ENCODE peak calls at places on chromosomes 4 and X, in six cellular contexts. L, N, U, Q, I and J are unnamed samples. For H3K79me1, the result is how much of the 10 kb centered on the place peaks cover.

GRCh38 chr4:157818946-157819692 is 353.7 kb downstream of the GASK1B start:
- DNase-seq in L (no peak), N (no peak), I (no peak), Q (no peak), U (no peak), J (no peak)

GRCh38 chr4:48147621-48148020 is 13.6 kb upstream of the TXK start:
- DNase-seq in N (no peak), U (no peak), Q (no peak), I (no peak), L (no peak), J (no peak)

GRCh38 chrX:83845397-83845796 is 15.5 kb upstream of the CYLC1 start:
- DNase-seq in L (peak), N (peak), Q (no peak), I (peak), U (peak), J (no peak)

GRCh38 chrX:13742397-13743176 is 8.0 kb downstream of the OFD1 start:
- DNase-seq in N (peak), I (peak), U (no peak), Q (no peak), L (no peak), J (no peak)

GRCh38 chr4:54719378-54719777 is 61.6 kb downstream of the KIT start:
- DNase-seq in Q (no peak), I (no peak), L (peak), U (no peak), N (peak), J (no peak)

GRCh38 chr4:120771907-120772306 is 150.6 kb downstream of the PRDM5 start:
- DNase-seq in N (peak), Q (no peak), U (no peak), I (no peak), L (no peak), J (no peak)

GRCh38 chrX:71366674-71367256 is 608 bp downstream of the TAF1 start:
- DNase-seq in U (no peak), I (peak), Q (no peak), N (peak), L (peak), J (no peak)

GRCh38 chr4:143559757-143560147 is 46.2 kb downstream of the SMARCA5 start:
- DNase-seq in U (no peak), N (no peak), L (no peak), I (no peak), Q (no peak), J (peak)

GRCh38 chr4:83771113-83771705 is 235.3 kb downstream of the GPAT3 start:
- DNase-seq in I (peak), N (peak), L (peak), Q (peak), U (peak), J (peak)

GRCh38 chr4:80507507-80507906 is 172.0 kb downstream of the CFAP299 start:
- DNase-seq in N (no peak), L (no peak), U (no peak), Q (no peak), I (no peak), J (no peak)

GRCh38 chr4:38179690-38180299 is 219.6 kb downstream of the PTTG2 start:
- DNase-seq in I (peak), Q (peak), L (peak), N (peak), U (peak), J (peak)

GRCh38 chr4:26050212-26050643 is 136.2 kb downstream of the SMIM20 start:
- DNase-seq in N (no peak), U (no peak), Q (no peak), I (no peak), L (no peak), J (no peak)

DNA sequence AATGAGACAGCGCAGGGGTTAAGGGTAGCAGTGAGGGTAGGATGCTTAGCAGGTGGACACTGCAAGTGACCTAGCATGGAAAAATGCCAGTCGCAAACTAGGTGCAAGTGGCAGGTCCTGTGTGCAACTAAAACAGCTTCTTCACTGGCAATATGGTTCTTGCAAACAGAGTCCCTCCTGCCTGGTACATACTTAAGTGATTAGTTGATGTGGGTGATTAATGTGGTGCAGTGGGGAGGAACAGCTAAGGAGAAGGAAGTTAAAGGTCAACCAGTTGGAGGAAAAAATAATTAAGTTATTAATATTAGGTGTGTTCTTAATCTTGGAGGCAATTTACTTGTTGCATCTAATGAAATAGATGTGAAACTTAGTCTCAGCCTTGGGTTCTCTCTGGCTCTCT is 121.6 kb upstream of the IGFBP7 start:
- DNase-seq in L (no peak), Q (no peak), N (no peak), U (no peak), I (peak), J (no peak)
- H2BK15ac ChIP-seq in L (no peak), Q (no peak), N (no peak), U (no peak), I (no peak), J (no peak)

GRCh38 chrX:9195199-9195880 is 161.4 kb upstream of the FAM9B start:
- DNase-seq in I (no peak), U (no peak), N (no peak), Q (no peak), L (no peak), J (no peak)
- H3K79me1 ChIP-seq in I (under half), U (under half), N (under half), Q (under half), L (under half), J (under half)

DNA sequence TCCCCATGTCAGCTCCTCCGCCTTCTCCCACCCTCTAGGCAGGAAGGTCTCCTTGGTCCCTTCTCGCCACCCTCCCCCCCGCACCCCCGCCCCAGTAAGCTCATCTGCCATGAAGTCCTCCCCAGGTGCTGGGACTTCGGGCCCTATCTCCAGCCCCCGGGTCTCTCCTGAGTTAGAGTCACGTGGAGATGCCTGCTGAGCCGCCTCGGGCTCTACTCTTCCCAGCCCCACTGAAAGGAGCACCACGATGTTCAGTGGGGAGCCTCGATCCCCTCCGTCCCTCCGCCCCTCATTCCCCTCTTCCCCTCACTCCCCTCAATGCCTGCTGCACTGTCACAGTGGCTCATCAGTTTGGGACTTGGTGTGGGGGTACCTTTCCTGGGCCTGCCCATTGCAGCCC is 3.9 kb downstream of the HTRA3 start:
- DNase-seq in L (no peak), U (no peak), I (no peak), N (no peak), Q (no peak), J (no peak)
- H3K9ac ChIP-seq in L (no peak), U (no peak), I (peak), N (no peak), Q (no peak), J (no peak)

DNA sequence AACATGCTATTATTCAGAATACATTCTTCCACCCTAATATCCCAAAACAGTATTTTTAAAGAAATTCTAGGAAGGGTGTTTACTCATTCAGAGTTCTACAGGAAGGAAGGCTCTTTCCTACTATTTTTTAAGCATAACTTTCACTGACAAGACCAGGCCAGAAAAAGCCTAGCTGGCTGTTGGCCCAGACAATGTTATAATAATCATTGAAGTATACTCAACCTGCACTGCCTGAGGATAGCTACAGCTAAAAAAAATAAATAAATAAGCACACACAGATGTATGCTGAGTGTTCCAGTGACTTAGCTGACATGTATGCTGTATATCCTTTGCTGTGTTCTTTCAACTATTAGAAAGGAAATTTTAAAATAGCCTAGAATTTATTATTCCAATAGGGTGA is 145.8 kb upstream of the SPRY1 start:
- DNase-seq in N (no peak), Q (no peak), U (no peak), L (peak), I (peak), J (no peak)
- H2BK15ac ChIP-seq in N (no peak), Q (no peak), U (no peak), L (no peak), I (no peak), J (no peak)

DNA sequence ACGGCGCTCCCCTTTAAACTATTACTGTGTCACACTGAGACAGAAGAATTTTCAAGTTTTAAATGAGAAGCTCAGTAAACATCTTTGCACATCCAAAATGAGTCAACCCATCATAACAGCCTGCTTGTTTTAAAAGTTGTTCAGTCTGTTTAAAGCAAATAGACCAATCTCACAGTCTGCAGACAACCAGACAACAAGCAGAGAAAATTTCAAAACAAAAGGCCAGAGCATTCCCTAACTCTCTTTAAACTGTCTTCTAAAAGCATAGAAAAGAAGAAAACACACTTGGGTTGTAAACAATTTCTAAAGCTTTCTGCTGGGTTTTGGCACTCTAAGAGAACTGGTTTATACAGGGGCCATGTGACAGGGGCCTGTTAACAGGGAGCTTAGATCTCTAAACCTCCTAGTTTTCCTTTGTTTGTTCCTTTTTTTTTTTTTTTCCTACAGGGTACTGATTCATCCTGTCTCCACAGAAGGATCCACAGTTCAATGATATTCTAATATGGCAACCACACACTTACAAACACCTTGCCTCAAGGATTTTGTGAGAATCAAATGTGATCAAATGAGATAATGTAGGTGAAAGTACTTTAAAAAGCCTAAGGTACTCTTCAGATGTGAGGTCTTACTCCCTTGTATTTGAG is 100.8 kb upstream of the MAML3 start:
- DNase-seq in U (no peak), Q (no peak), I (peak), N (no peak), L (no peak), J (no peak)
- H3K79me1 ChIP-seq in U (under half), Q (under half), I (under half), N (under half), L (under half), J (under half)

DNA sequence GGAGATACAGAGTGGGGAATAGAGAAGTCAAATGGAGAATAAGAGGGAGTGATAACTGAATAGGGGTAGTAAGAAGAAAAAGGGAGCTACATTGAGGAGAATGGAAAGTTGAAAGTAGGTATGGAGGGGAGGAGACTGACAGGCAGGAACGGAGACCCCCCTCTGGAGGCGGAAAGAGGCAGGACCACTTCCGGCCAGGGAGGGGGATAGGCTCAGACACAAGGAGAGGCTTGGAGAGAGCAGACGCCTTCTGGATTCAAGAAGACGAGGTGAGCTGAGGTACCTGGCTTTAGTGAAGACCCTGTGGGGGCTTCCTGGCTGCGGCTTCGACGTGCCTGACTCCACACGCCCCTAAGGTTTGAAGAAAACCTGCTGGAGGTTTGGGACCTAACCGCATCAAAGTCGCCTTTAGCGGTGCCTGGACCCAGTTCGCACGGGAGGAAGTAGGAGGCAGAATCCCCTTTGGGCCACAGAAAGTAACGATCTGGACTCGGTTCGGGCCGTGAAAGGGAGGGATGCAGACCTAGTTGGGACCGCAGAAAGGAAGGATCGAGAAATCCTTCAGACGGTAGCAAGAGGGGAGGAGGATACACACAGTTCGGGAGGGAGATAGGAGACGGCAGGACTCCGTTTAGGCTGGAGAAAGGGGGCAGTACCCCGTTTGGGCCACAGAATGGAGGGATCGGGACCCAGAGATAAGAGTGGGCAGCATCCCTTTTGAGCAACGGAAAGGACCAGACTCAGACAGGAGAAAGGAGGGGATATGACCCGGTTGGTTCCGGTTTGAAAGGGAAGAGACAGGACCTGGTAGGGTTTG is at the start of gene TRO:
- DNase-seq in N (peak), L (peak), I (peak), Q (no peak), U (peak), J (peak)
- H3K9ac ChIP-seq in N (peak), L (peak), I (peak), Q (peak), U (peak), J (peak)

GRCh38 chr4:82017680-82018079 is 356.1 kb downstream of the HNRNPD start:
- DNase-seq in L (peak), Q (no peak), U (peak), I (peak), N (peak), J (no peak)
- H2BK15ac ChIP-seq in L (no peak), Q (no peak), U (no peak), I (no peak), N (no peak), J (no peak)

GRCh38 chr4:6694177-6694901 is 661 bp downstream of the S100P start:
- DNase-seq in N (no peak), Q (no peak), L (no peak), U (no peak), I (no peak), J (no peak)

GRCh38 chr4:6693274-6694176 is at the start of gene S100P:
- DNase-seq in U (no peak), N (no peak), Q (no peak), I (no peak), L (no peak), J (no peak)

GRCh38 chr4:6692806-6693205 is 872 bp upstream of the S100P start:
- DNase-seq in I (no peak), N (no peak), U (no peak), Q (no peak), L (peak), J (no peak)

GRCh38 chr4:6689506-6689960 is 4.1 kb upstream of the S100P start:
- DNase-seq in L (no peak), N (no peak), Q (no peak), I (no peak), U (no peak), J (peak)

GRCh38 chr4:6692379-6692778 is 1.3 kb upstream of the S100P start:
- DNase-seq in N (no peak), U (no peak), L (no peak), I (no peak), Q (no peak), J (no peak)
- H3K79me1 ChIP-seq in N (under half), U (under half), L (under half), I (under half), Q (under half), J (under half)

DNA sequence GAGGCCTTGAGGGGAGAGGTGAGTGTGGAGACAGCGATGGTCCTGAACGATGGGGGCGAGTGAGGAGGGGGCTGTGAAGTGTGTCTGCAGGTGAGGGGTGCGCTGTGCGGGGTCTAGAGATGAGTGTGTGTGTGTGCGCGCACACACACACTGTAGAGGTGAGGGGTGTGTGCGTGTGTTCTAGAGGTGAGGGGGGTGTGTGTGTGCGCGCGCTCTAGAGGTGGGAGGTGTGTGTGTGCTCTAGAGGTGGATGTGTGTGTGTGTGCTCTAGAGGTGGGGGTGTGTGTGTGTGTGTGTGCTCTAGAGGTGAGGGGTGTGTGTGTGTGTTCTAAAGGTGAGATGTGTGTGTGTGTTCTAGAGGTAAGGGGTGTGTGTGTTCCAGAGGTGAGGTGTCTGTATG is 574 bp downstream of the BST1 start:
- DNase-seq in Q (no peak), L (no peak), I (no peak), U (no peak), N (no peak), J (no peak)
- H3K9ac ChIP-seq in Q (no peak), L (peak), I (peak), U (no peak), N (no peak), J (no peak)